ENCODE peak calls at places on chromosomes 3 and 15, in six cellular contexts. J, I, D, B, G and U are unnamed samples.

GRCh38 chr3:194077602-194078001 is 58.3 kb upstream of the HES1 start:
- DNase-seq in J (no peak), I (peak; percentile 7), D (no peak), B (no peak), G (no peak), U (no peak)

GRCh38 chr3:170809975-170810357 is 60.0 kb downstream of the RPL22L1 start:
- DNase-seq in J (no peak), I (no peak), D (no peak), B (no peak), G (no peak), U (no peak)

GRCh38 chr3:114447545-114447944 is 153.7 kb downstream of the TIGIT start:
- DNase-seq in J (no peak), I (no peak), D (no peak), B (no peak), G (no peak), U (no peak)

GRCh38 chr15:78449220-78449999 is 11.4 kb downstream of the IREB2 start:
- DNase-seq in J (no peak), I (no peak), D (no peak), B (no peak), G (no peak), U (no peak)

GRCh38 chr15:40787344-40787841 is 17.6 kb downstream of the C15orf62 start:
- DNase-seq in J (peak; percentile 96), I (no peak), D (peak; percentile 99), B (peak; percentile 85), G (no peak), U (no peak)

GRCh38 chr3:69161587-69162196 is 39.3 kb upstream of the LMOD3 start:
- DNase-seq in J (peak; percentile 41), I (no peak), D (peak; percentile 18), B (no peak), G (peak; percentile 26), U (peak; percentile 51)

GRCh38 chr15:49238342-49238741 is 68.3 kb downstream of the GALK2 start:
- DNase-seq in J (no peak), I (no peak), D (no peak), B (no peak), G (no peak), U (no peak)

GRCh38 chr15:79408041-79408440 is 24.1 kb upstream of the MINAR1 start:
- DNase-seq in J (no peak), I (no peak), D (peak; percentile 52), B (no peak), G (no peak), U (no peak)

GRCh38 chr3:9021610-9022009 is 58.3 kb upstream of the RAD18 start:
- DNase-seq in J (no peak), I (no peak), D (no peak), B (no peak), G (no peak), U (no peak)

GRCh38 chr3:96814581-96815567 is at the start of gene EPHA6:
- DNase-seq in J (no peak), I (no peak), D (no peak), B (no peak), G (no peak), U (no peak)

GRCh38 chr15:59244337-59244736 is 37.7 kb downstream of the LDHAL6B start:
- DNase-seq in J (no peak), I (no peak), D (no peak), B (no peak), G (no peak), U (no peak)

GRCh38 chr15:48330045-48330840 is 986 bp upstream of the DUT start:
- DNase-seq in J (no peak), I (no peak), D (no peak), B (no peak), G (no peak), U (no peak)

GRCh38 chr3:62109534-62109933 is 263.8 kb downstream of the FEZF2 start:
- DNase-seq in J (no peak), I (no peak), D (no peak), B (no peak), G (no peak), U (no peak)

GRCh38 chr3:188776447-188776846 is 395.3 kb upstream of the TPRG1 start:
- DNase-seq in J (no peak), I (no peak), D (no peak), B (no peak), G (no peak), U (no peak)

GRCh38 chr3:43870110-43870509 is 179.4 kb downstream of the ABHD5 start:
- DNase-seq in J (no peak), I (no peak), D (no peak), B (no peak), G (no peak), U (no peak)

GRCh38 chr3:138879541-138880380 is 45.0 kb upstream of the PIK3CB start:
- DNase-seq in J (no peak), I (no peak), D (no peak), B (peak; percentile 14), G (no peak), U (no peak)

GRCh38 chr3:10505791-10506585 is 602 bp upstream of the ATP2B2 start:
- DNase-seq in J (no peak), I (no peak), D (no peak), B (no peak), G (no peak), U (no peak)

GRCh38 chr3:58471025-58471887 is 20.6 kb upstream of the KCTD6 start:
- DNase-seq in J (peak; percentile 70), I (no peak), D (peak; percentile 90), B (peak; percentile 64), G (no peak), U (peak; percentile 60)

GRCh38 chr15:70767668-70768067 is 4.3 kb upstream of the UACA start:
- DNase-seq in J (no peak), I (no peak), D (no peak), B (no peak), G (no peak), U (no peak)

DNA sequence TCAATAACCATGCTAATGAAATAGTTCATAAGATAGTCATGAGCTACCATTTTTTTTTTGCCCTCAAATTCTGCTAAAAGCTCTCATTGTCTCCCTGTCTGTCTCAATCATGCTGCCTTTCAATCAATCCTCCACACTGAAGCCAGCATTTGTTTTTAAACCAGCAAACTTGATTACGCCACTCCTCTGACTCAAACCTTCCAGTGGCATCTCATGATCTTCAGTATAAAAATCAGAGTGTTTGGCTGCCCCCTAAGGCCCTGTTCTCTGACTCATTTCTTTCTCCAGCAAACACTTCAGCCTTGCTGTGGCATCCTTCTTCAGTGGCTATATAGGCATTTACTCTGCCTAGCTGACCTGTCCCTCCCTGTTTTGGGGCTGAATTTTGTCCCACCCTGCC is 36.0 kb upstream of the EOMES start:
- DNase-seq in J (peak; percentile 10), I (no peak), D (no peak), B (no peak), G (no peak), U (peak; percentile 52)
- TF ChIP-seq POLR2AphosphoS5 in J (no peak), I (peak; percentile 56), D (no peak), B (no peak), G (no peak), U (no peak)

DNA sequence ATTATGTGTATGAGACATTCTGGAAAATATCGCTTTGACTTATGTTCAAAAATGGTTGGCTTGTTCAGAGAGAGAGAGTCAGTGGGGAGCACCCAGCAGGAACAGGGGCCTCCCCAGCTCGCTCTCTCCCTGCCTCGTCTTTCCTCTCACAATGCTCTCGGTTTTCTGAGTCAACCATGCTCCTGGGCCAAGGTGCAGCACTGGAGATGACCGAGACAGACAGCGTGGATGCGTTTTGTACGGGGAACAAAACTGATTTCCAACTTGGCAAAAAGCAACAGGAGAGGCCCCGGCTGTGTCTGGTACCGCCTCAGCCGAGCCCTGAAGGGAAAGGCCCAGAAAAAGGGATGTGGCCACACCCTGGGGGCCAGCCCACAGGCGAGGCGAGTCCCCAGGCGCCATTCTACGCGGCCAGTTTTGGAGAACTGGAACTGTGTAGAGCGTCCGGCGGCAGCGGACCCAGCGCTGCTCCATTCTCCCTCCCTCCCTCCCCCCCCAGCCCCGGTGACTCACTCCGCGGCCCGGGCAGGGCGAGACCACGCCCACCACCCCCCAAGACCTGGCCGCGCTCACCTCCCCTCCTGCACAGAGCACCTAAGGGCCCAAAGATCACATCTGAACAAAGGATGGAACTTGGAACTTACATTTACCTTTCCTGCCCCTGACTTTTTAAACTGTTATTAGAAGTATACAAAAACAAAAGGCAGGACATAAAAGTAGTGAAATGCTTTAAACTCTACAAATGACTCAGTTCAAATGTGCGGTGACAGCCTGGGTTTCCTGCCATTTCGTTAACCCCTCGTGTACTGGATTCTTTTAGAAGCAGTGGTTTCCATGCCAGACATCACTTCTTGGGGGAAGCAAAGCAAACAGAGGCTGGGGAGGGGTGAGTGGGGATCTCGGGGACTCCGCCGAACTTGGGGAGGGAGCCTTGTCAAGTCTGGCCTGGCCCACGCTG is 12.7 kb downstream of the ATP10A start:
- DNase-seq in J (no peak), I (no peak), D (peak; percentile 6), B (peak; percentile 64), G (peak; percentile 50), U (peak; percentile 28)
- TF ChIP-seq POLR2AphosphoS5 in J (no peak), I (no peak), D (no peak), B (peak; percentile 59), G (no peak), U (no peak)

GRCh38 chr15:64854041-64854440 is 12.3 kb downstream of the PLEKHO2 start:
- DNase-seq in J (no peak), I (no peak), D (no peak), B (no peak), G (no peak), U (no peak)
- TF ChIP-seq POLR2AphosphoS5 in J (no peak), I (no peak), D (no peak), B (no peak), G (no peak), U (no peak)

DNA sequence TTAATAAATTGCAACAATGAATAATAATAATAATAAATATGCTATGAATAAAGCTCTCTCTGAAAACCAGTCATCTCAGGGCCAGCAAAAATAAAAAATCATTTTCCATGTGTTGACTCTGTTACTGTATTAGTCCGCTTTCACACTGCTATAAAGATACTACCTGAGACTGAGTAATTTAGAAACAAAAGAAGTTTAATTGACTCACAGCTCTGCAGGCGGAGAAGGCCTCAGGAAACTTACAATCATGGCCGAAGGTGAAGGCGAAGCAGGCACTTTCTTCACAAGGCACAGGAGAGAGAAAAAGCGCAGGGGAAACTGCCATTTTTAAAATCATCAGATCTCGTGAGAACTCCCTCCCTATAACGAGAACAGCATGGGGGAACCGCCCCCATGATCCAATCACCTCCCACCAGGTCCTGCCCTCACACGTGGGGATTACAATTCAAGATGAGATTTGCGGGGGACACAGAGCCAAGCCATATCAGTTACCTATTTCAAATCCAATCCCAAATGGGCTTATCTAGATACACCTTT is 224.1 kb downstream of the IGSF11 start:
- DNase-seq in J (peak; percentile 47), I (no peak), D (no peak), B (no peak), G (no peak), U (no peak)
- TF ChIP-seq POLR2AphosphoS5 in J (peak; percentile 75), I (no peak), D (no peak), B (no peak), G (no peak), U (no peak)

GRCh38 chr3:52432631-52433030 is 12.3 kb downstream of the SEMA3G start:
- DNase-seq in J (no peak), I (no peak), D (no peak), B (no peak), G (no peak), U (no peak)
- TF ChIP-seq POLR2AphosphoS5 in J (no peak), I (no peak), D (no peak), B (no peak), G (no peak), U (no peak)

GRCh38 chr3:18444597-18445420 is 19.7 kb upstream of the SATB1 start:
- DNase-seq in J (no peak), I (peak; percentile 84), D (no peak), B (peak; percentile 77), G (peak; percentile 68), U (no peak)
- TF ChIP-seq POLR2AphosphoS5 in J (no peak), I (no peak), D (no peak), B (no peak), G (no peak), U (no peak)